ENCODE peak calls at places on chromosomes 5 and 9, in five cellular contexts. Q is CD8-positive, alpha-beta memory T cell; C is SK-N-SH; F is suprapubic skin; P is OCI-LY7. H is an unnamed sample.

GRCh38 chr5:107474724-107475489 is 195.8 kb downstream of the EFNA5 start:
- DNase-seq in Q (no peak), C (no peak), F (no peak), P (no peak), H (no peak)

GRCh38 chr9:132162764-132163456 is 1.1 kb downstream of the NTNG2 start:
- DNase-seq in Q (no peak), C (peak), F (no peak), P (no peak), H (no peak)

GRCh38 chr9:121760571-121760970 is 109.1 kb downstream of the DAB2IP start:
- DNase-seq in Q (no peak), C (no peak), F (no peak), P (no peak), H (no peak)

GRCh38 chr5:141713616-141714309 is 31.7 kb upstream of the ARAP3 start:
- DNase-seq in Q (no peak), C (no peak), F (no peak), P (no peak), H (no peak)

GRCh38 chr9:15295761-15296405 is 11.1 kb downstream of the TTC39B start:
- DNase-seq in Q (no peak), C (no peak), F (no peak), P (no peak), H (no peak)

GRCh38 chr5:173757817-173758216 is 130.3 kb upstream of the CPEB4 start:
- DNase-seq in Q (no peak), C (peak), F (no peak), P (no peak), H (no peak)

GRCh38 chr9:642014-642413 is 199.5 kb upstream of the DMRT1 start:
- DNase-seq in Q (no peak), C (no peak), F (no peak), P (no peak), H (no peak)

GRCh38 chr9:90726215-90726614 is 75.4 kb upstream of the SYK start:
- DNase-seq in Q (no peak), C (peak), F (no peak), P (peak), H (no peak)

GRCh38 chr5:113039229-113039628 is 62.6 kb downstream of the DCP2 start:
- DNase-seq in Q (no peak), C (no peak), F (no peak), P (no peak), H (no peak)
- H3K27ac ChIP-seq in Q (no peak), C (no peak), F (no peak), P (no peak), H (no peak)

GRCh38 chr9:134135343-134136116 is at the start of gene WDR5:
- DNase-seq in Q (peak), C (peak), F (peak), P (peak), H (peak)

GRCh38 chr9:134136997-134137302 is 1.1 kb downstream of the WDR5 start:
- DNase-seq in Q (no peak), C (no peak), F (no peak), P (no peak), H (no peak)

GRCh38 chr9:134136117-134136996 is 475 bp downstream of the WDR5 start:
- DNase-seq in Q (no peak), C (no peak), F (no peak), P (peak), H (no peak)

GRCh38 chr9:134132208-134132870 is 3.5 kb upstream of the WDR5 start:
- DNase-seq in Q (no peak), C (no peak), F (no peak), P (no peak), H (no peak)

GRCh38 chr9:134134949-134135342 is 936 bp upstream of the WDR5 start:
- DNase-seq in Q (no peak), C (no peak), F (no peak), P (no peak), H (no peak)
- H3K27ac ChIP-seq in Q (peak), C (no peak), F (peak), P (peak), H (peak)

GRCh38 chr5:77080905-77081304 is 6.2 kb downstream of the ZBED3 start:
- DNase-seq in Q (no peak), C (no peak), F (no peak), P (no peak), H (no peak)

GRCh38 chr5:77082280-77082679 is 4.8 kb downstream of the ZBED3 start:
- DNase-seq in Q (no peak), C (no peak), F (no peak), P (no peak), H (no peak)

GRCh38 chr5:77087484-77088291 is 603 bp upstream of the ZBED3 start:
- DNase-seq in Q (no peak), C (no peak), F (no peak), P (no peak), H (no peak)

GRCh38 chr5:77083088-77083487 is 4.0 kb downstream of the ZBED3 start:
- DNase-seq in Q (no peak), C (no peak), F (no peak), P (no peak), H (no peak)

GRCh38 chr5:77086611-77087483 is at the start of gene ZBED3:
- DNase-seq in Q (peak), C (peak), F (peak), P (peak), H (peak)
- H3K27ac ChIP-seq in Q (no peak), C (peak), F (peak), P (peak), H (peak)

GRCh38 chr5:158510479-158510878 is 589.2 kb downstream of the EBF1 start:
- DNase-seq in Q (no peak), C (no peak), F (no peak), P (no peak), H (no peak)
- H3K27ac ChIP-seq in Q (no peak), C (no peak), F (no peak), P (peak), H (no peak)

GRCh38 chr5:102289251-102289899 is 6.7 kb downstream of the SLCO4C1 start:
- DNase-seq in Q (no peak), C (no peak), F (no peak), P (no peak), H (no peak)
- H3K27ac ChIP-seq in Q (no peak), C (no peak), F (no peak), P (no peak), H (no peak)